ENCODE peak calls at places on chromosomes 11 and 22, in four cellular contexts. Z is Peyer's patch, Y is spleen, K is stomach. M is an unnamed sample.

GRCh38 chr11:2891291-2891690 is 5.7 kb upstream of the CDKN1C start:
- DNase-seq in Z (no peak), Y (no peak), K (no peak), M (no peak)

GRCh38 chr11:123601136-123601535 is 53.3 kb downstream of the SCN3B start:
- DNase-seq in Z (no peak), Y (no peak), K (no peak), M (no peak)

GRCh38 chr11:45021692-45022130 is 71.0 kb upstream of the TP53I11 start:
- DNase-seq in Z (peak), Y (no peak), K (no peak), M (peak)

GRCh38 chr22:47059701-47060161 is 297.3 kb downstream of the TBC1D22A start:
- DNase-seq in Z (no peak), Y (peak), K (no peak), M (no peak)

GRCh38 chr11:77506857-77507256 is 33.0 kb upstream of the PAK1 start:
- DNase-seq in Z (peak), Y (no peak), K (no peak), M (no peak)

GRCh38 chr11:44526438-44526837 is 39.0 kb upstream of the CD82 start:
- DNase-seq in Z (no peak), Y (peak), K (no peak), M (no peak)

GRCh38 chr11:76207642-76208378 is 1.5 kb upstream of the WNT11 start:
- DNase-seq in Z (peak), Y (peak), K (peak), M (peak)

GRCh38 chr11:120335596-120335927 is 651 bp upstream of the ARHGEF12 start:
- DNase-seq in Z (no peak), Y (no peak), K (peak), M (no peak)

GRCh38 chr11:119223856-119224255 is 17.7 kb downstream of the CBL start:
- DNase-seq in Z (no peak), Y (no peak), K (no peak), M (no peak)

GRCh38 chr22:25351631-25352293 is 132.3 kb downstream of the CRYBB2 start:
- DNase-seq in Z (no peak), Y (no peak), K (peak), M (no peak)

GRCh38 chr11:78050964-78051831 is 12.5 kb upstream of the THRSP start:
- DNase-seq in Z (no peak), Y (no peak), K (no peak), M (no peak)

GRCh38 chr11:69355959-69356702 is 62.2 kb downstream of the MYEOV start:
- DNase-seq in Z (no peak), Y (no peak), K (no peak), M (no peak)

GRCh38 chr22:38298312-38299000 is 18.8 kb downstream of the CSNK1E start:
- DNase-seq in Z (no peak), Y (peak), K (no peak), M (no peak)

GRCh38 chr11:117999354-117999993 is 13.3 kb downstream of the IL10RA start:
- DNase-seq in Z (no peak), Y (peak), K (no peak), M (peak)

GRCh38 chr11:12195773-12196172 is 85.4 kb downstream of the MICAL2 start:
- DNase-seq in Z (peak), Y (no peak), K (no peak), M (no peak)

GRCh38 chr11:2846470-2846869 is 39.1 kb downstream of the CDKN1C start:
- DNase-seq in Z (no peak), Y (no peak), K (no peak), M (no peak)

GRCh38 chr11:129440028-129440630 is 64.5 kb downstream of the BARX2 start:
- DNase-seq in Z (no peak), Y (no peak), K (no peak), M (no peak)

GRCh38 chr11:76329084-76329648 is 51.8 kb downstream of the THAP12 start:
- DNase-seq in Z (peak), Y (no peak), K (no peak), M (no peak)

GRCh38 chr11:64290894-64291745 is at the start of gene KCNK4:
- DNase-seq in Z (no peak), Y (no peak), K (no peak), M (no peak)

GRCh38 chr11:79262221-79262620 is 178.6 kb downstream of the TENM4 start:
- DNase-seq in Z (no peak), Y (no peak), K (no peak), M (no peak)

GRCh38 chr11:111413849-111414248 is 34.8 kb upstream of the POU2AF1 start:
- DNase-seq in Z (no peak), Y (no peak), K (no peak), M (no peak)

GRCh38 chr11:132445966-132446365 is 1075.6 kb downstream of the NTM start:
- DNase-seq in Z (no peak), Y (no peak), K (no peak), M (peak)

GRCh38 chr11:130076774-130077481 is 7.2 kb downstream of the APLP2 start:
- DNase-seq in Z (no peak), Y (no peak), K (no peak), M (no peak)

GRCh38 chr11:69320326-69320725 is 26.4 kb downstream of the MYEOV start:
- DNase-seq in Z (no peak), Y (peak), K (no peak), M (no peak)

GRCh38 chr11:129375731-129376657 is at the start of gene BARX2:
- DNase-seq in Z (peak), Y (no peak), K (peak), M (no peak)

GRCh38 chr22:17672417-17672991 is 33.9 kb downstream of the BCL2L13 start:
- DNase-seq in Z (no peak), Y (no peak), K (no peak), M (no peak)

GRCh38 chr22:43147821-43148220 is 3.5 kb upstream of the TSPO start:
- DNase-seq in Z (no peak), Y (no peak), K (no peak), M (no peak)

GRCh38 chr22:43148581-43148980 is 2.8 kb upstream of the TSPO start:
- DNase-seq in Z (peak), Y (peak), K (no peak), M (no peak)

GRCh38 chr22:43144949-43145348 is 1.8 kb upstream of the MCAT start:
- DNase-seq in Z (no peak), Y (no peak), K (no peak), M (peak)

GRCh38 chr22:43142881-43143562 is at the start of gene MCAT:
- DNase-seq in Z (peak), Y (peak), K (peak), M (peak)
- TF ChIP-seq POLR2A in Z (peak), Y (no peak), K (no peak), M (peak)

DNA sequence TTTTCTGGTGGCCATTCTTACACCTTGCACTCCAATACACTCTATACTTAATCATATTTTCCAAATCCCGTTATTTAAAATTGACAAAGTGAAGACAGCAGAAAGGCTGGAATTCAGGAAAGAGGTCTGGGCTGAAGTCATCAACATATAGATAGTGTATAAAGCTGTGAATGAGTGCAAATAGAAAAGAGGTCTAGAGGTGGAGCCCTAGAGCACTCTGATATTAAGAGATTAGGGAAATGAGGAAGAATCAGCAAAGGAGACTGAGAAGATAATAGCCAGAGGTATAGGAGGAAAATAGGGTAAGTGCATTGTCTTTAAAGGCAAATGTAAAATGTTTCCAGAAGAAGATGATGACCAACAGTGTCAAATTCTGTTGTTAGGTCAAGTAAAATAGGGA is 7.9 kb downstream of the CTR9 start:
- DNase-seq in Z (no peak), Y (no peak), K (no peak), M (no peak)
- TF ChIP-seq CTCF in Z (no peak), Y (no peak), K (no peak), M (no peak)

DNA sequence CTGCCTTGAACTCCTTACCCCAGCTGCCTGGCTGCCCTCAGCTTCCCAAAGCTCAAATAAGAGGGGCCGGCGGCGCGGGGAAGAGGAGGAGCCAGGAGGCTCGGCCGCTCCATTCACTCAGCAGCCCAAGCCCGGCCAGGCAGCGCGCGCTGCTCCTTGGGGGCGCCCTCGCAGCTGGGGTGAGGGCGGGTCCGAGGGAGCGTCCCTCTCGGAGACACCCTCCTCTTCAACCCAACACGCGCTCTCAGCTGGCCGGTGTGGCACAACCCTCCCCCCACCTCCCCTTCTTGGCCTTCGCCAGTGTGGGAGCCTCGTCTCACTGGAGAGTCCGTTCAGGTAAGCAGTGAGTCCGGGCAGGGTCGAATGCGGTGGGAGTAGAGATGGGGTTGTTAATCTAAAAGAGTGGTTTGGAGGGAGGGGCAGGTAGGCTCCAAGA is at the start of gene WT1:
- DNase-seq in Z (no peak), Y (peak), K (no peak), M (no peak)
- TF ChIP-seq POLR2A in Z (no peak), Y (no peak), K (no peak), M (no peak)

GRCh38 chr22:33756508-33756949 is 163.7 kb downstream of the LARGE1 start:
- DNase-seq in Z (no peak), Y (no peak), K (no peak), M (no peak)
- TF ChIP-seq CTCF in Z (no peak), Y (no peak), K (no peak), M (no peak)

GRCh38 chr11:72222106-72222891 is 2.3 kb upstream of the INPPL1 start:
- DNase-seq in Z (no peak), Y (peak), K (peak), M (no peak)

GRCh38 chr11:72224587-72225410 is at the start of gene INPPL1:
- DNase-seq in Z (peak), Y (peak), K (peak), M (peak)

GRCh38 chr11:72223615-72224586 is 666 bp upstream of the INPPL1 start:
- DNase-seq in Z (peak), Y (peak), K (peak), M (no peak)

GRCh38 chr11:72221386-72221785 is 3.2 kb upstream of the INPPL1 start:
- DNase-seq in Z (peak), Y (peak), K (peak), M (no peak)

GRCh38 chr11:72222907-72223614 is 1.5 kb upstream of the INPPL1 start:
- DNase-seq in Z (peak), Y (peak), K (peak), M (peak)
- TF ChIP-seq POLR2A in Z (peak), Y (no peak), K (no peak), M (no peak)

DNA sequence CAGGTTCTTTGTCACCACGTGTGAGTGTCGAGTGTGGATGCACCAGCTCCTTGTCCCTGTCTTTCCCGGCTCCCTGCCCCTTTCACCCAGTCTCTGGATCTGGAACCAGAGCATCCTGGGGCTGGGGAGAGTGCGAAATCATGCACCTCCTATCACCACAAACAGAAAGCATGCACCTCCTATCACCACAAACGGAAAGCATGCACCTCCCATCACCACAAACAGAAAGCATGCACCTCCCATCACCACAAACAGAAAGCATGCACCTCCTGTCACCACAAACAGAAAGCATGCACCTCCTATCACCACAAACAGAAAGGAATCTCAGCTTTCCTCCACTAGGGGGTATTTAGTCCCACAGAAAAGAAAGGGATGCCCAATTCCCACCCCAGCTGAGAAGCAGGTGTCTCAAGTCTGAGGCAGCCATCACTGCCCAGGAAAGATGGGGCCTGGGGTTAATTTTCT is 5.9 kb upstream of the GLB1L3 start:
- DNase-seq in Z (peak), Y (no peak), K (no peak), M (no peak)
- TF ChIP-seq CTCF in Z (no peak), Y (no peak), K (no peak), M (no peak)

DNA sequence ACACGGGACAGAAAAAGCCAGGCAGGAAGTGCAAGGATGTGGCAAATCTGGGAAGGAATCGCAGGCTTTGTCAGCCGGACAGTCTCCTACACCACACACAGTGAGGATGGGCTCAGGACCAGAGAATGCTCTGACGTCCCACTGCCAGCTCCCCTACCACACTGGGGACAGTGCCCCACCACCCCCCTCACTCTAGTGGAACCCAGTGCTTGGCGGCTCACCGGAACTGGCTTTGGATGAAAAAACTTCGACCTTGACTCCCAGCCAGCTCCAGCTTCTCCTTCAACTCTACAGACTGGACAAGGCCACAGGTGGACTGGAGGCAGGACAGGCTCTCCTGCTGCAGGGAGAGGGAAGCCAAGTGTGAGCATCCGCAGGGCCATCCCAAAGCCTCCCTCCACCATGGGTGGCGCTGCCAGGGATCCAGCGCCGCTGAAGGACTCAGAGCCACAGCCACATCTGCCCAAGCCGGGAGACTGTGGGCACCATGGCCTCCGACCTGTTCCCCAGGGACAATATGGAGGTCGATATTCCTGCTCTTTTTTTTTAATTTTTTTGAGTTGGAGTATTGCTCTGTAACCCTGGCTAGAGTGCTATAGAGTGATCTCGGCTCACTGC is 24.0 kb downstream of the SERHL2 start:
- DNase-seq in Z (no peak), Y (no peak), K (no peak), M (no peak)
- TF ChIP-seq POLR2A in Z (no peak), Y (no peak), K (no peak), M (no peak)

GRCh38 chr22:45192701-45193187 is 29.0 kb downstream of the NUP50 start:
- DNase-seq in Z (no peak), Y (peak), K (no peak), M (peak)
- TF ChIP-seq CTCF in Z (no peak), Y (no peak), K (no peak), M (no peak)

GRCh38 chr11:61794579-61794978 is 1.9 kb downstream of the FEN1 start:
- DNase-seq in Z (no peak), Y (no peak), K (no peak), M (no peak)

GRCh38 chr11:61793084-61793828 is 545 bp downstream of the FEN1 start:
- DNase-seq in Z (no peak), Y (peak), K (no peak), M (no peak)

GRCh38 chr11:61791737-61792309 is 576 bp downstream of the TMEM258 start:
- DNase-seq in Z (peak), Y (no peak), K (peak), M (no peak)

GRCh38 chr11:61793829-61794204 is 1.1 kb downstream of the FEN1 start:
- DNase-seq in Z (no peak), Y (peak), K (no peak), M (no peak)

DNA sequence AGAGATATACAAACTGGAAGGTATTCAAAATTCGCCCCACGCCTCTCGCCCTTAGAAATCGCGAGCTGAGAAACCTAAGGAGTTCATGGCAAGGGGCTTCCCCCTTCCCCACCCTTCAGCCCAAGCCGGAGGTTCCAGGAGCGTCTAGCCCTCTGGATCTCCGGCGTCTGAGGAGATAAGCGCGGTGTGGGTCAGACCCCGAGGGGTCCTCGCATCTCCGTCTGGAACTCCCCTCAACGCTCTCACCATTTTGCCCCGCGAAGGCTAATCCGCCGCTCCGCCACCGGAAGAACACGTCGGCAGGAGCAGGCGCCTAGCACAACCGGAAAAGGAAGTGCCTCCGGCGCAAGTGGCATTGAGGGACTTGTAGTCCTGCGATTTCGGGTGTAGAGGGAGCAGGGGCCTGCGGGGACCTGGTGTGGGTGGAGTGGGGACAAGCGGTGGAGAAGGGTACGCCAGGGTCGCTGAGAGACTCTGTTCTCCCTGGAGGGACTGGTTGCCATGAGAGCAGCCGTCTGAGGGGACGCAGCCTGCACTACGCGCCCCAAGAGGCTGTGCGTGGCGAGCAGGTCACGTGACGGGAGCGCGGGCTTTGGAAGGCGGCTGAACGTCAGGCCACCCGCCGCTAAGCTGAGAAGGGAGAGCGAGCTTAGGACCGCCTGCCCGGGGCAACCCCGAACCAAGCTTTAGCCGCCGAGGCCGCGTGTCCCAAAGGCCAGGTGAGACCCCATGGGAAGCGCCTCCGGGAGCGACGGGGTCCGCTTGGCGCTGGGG is at the start of the genes FEN1 and TMEM258:
- DNase-seq in Z (peak), Y (peak), K (peak), M (peak)
- TF ChIP-seq POLR2A in Z (peak), Y (no peak), K (no peak), M (peak)

DNA sequence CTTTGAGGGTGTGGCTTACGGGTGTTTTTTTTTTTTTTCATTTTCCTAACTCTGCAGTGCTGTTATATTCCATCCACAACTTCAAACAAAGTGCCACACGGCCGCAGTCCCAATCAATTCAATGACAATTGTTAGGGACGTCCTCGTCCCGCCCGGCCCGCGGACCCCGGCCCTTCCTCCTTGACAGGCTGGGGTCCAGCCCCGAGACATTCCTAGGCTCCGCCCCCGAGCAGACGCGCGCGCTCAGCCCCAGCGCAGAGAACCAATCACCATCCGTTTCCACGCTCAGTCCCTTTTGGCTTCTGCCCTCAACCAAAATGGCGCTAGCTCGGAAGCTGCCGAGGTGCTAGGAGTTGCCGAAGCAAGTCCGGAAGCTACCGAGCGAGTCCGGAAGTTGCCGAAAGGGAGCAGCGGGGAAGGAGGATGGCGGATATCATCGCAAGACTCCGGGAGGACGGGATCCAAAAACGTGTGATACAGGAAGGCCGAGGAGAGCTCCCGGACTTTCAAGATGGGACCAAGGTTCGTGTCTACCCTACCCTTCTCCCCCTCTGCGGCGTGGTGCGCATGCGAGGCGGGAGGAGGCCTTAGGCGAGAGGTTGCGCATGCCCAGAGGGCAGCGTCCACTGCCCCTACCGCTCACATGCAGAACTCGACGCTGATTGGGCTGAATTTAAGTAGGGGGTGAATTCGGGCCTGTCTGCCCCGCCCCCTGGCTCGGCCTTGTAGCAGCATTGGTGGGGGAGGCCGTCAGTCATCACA is at the start of gene AIP:
- DNase-seq in Z (peak), Y (peak), K (peak), M (peak)
- TF ChIP-seq CTCF in Z (peak), Y (peak), K (no peak), M (no peak)